ENCODE peak calls at places on chromosomes 1 and 21, in four cellular contexts. E, W, Y and F are unnamed samples.

GRCh38 chr1:26999440-26999987 is 6.0 kb downstream of the TRNP1 start:
- DNase-seq in Y (no peak), E (no peak), W (no peak), F (no peak)

GRCh38 chr1:27332536-27333281 is 9.1 kb upstream of the SYTL1 start:
- DNase-seq in E (no peak), Y (peak), W (no peak), F (peak)

GRCh38 chr21:38424333-38424732 is 73.9 kb downstream of the ERG start:
- DNase-seq in E (no peak), W (no peak), Y (no peak), F (no peak)

GRCh38 chr1:180594723-180595122 is 36.0 kb downstream of the OVAAL start:
- DNase-seq in W (no peak), Y (peak), E (no peak), F (no peak)

GRCh38 chr1:116482490-116482889 is 88.3 kb downstream of the CD58 start:
- DNase-seq in W (no peak), Y (no peak), E (no peak), F (no peak)

GRCh38 chr1:185570962-185571361 is 163.2 kb upstream of the HMCN1 start:
- DNase-seq in W (no peak), Y (no peak), E (no peak), F (no peak)

GRCh38 chr1:33169290-33170055 is 12.4 kb downstream of the TRIM62 start:
- DNase-seq in Y (no peak), E (no peak), W (no peak), F (no peak)

GRCh38 chr1:2955652-2956051 is 65.6 kb upstream of the ACTRT2 start:
- DNase-seq in Y (no peak), W (no peak), E (no peak), F (no peak)

GRCh38 chr1:100343897-100344296 is 8.4 kb upstream of the CDC14A start:
- DNase-seq in Y (no peak), W (no peak), E (no peak), F (no peak)

GRCh38 chr1:74432325-74432724 is 80.1 kb downstream of the LRRC53 start:
- DNase-seq in E (no peak), Y (no peak), W (no peak), F (no peak)

GRCh38 chr1:92949937-92950817 is 11.1 kb downstream of the DIPK1A start:
- DNase-seq in Y (no peak), W (no peak), E (no peak), F (no peak)

GRCh38 chr1:183363967-183364366 is 54.2 kb downstream of the NMNAT2 start:
- DNase-seq in E (no peak), W (peak), Y (no peak), F (no peak)

GRCh38 chr1:41868241-41868953 is 50.3 kb downstream of the HIVEP3 start:
- DNase-seq in E (peak), Y (no peak), W (no peak), F (peak)

GRCh38 chr1:241603626-241604337 is 36.4 kb downstream of the CHML start:
- DNase-seq in Y (no peak), E (no peak), W (no peak), F (no peak)

GRCh38 chr1:981491-981954 is 370 bp downstream of the PERM1 start:
- DNase-seq in E (no peak), W (no peak), Y (no peak), F (no peak)

GRCh38 chr1:62011007-62011406 is 183.6 kb upstream of the L1TD1 start:
- DNase-seq in E (no peak), Y (no peak), W (no peak), F (no peak)

GRCh38 chr1:205515781-205516253 is 11.3 kb downstream of the CDK18 start:
- DNase-seq in Y (peak), W (no peak), E (no peak), F (no peak)

GRCh38 chr1:23916209-23917131 is 3.3 kb upstream of the CNR2 start:
- DNase-seq in Y (peak), E (peak), W (peak), F (peak)

GRCh38 chr1:221022331-221022730 is 143.1 kb downstream of the HLX start:
- DNase-seq in E (no peak), Y (no peak), W (no peak), F (no peak)

GRCh38 chr1:65323246-65323645 is 13.9 kb downstream of the DNAJC6 start:
- DNase-seq in E (no peak), W (no peak), Y (no peak), F (no peak)

GRCh38 chr1:156422602-156423091 is 53.6 kb downstream of the RHBG start:
- DNase-seq in E (no peak), Y (peak), W (no peak), F (no peak)

GRCh38 chr1:6012529-6013318 is 20.5 kb upstream of the NPHP4 start:
- DNase-seq in E (no peak), Y (no peak), W (no peak), F (no peak)

GRCh38 chr1:15343729-15344128 is 66.0 kb upstream of the EFHD2 start:
- DNase-seq in W (no peak), Y (no peak), E (no peak), F (no peak)

GRCh38 chr1:11499825-11500331 is 20.9 kb downstream of the DISP3 start:
- DNase-seq in E (no peak), Y (no peak), W (no peak), F (no peak)

GRCh38 chr1:6459850-6460265 is 6.1 kb downstream of the TNFRSF25 start:
- DNase-seq in W (no peak), Y (peak), E (no peak), F (no peak)

GRCh38 chr1:94020764-94021579 is 100.0 kb downstream of the ABCA4 start:
- DNase-seq in Y (no peak), W (no peak), E (no peak), F (no peak)

GRCh38 chr1:21665711-21666571 is 3.2 kb downstream of the RAP1GAP start:
- DNase-seq in W (no peak), E (no peak), Y (no peak), F (no peak)

GRCh38 chr21:39730418-39731107 is 14.4 kb upstream of the IGSF5 start:
- DNase-seq in Y (no peak), E (no peak), W (no peak), F (no peak)

GRCh38 chr1:41364444-41365319 is 3.4 kb downstream of the FOXO6 start:
- DNase-seq in E (no peak), W (no peak), Y (no peak), F (no peak)

GRCh38 chr1:160080381-160081100 is 797 bp upstream of the KCNJ9 start:
- DNase-seq in W (no peak), Y (no peak), E (no peak), F (no peak)

GRCh38 chr1:25737151-25737550 is 62.8 kb upstream of the SELENON start:
- DNase-seq in Y (no peak), W (no peak), E (no peak), F (no peak)

GRCh38 chr1:27097484-27097917 is 57.4 kb downstream of the SLC9A1 start:
- DNase-seq in E (no peak), W (peak), Y (peak), F (peak)

GRCh38 chr1:21539933-21540332 is 30.7 kb downstream of the ALPL start:
- DNase-seq in E (no peak), W (no peak), Y (peak), F (no peak)

GRCh38 chr21:43872549-43873198 is 7.7 kb downstream of the AGPAT3 start:
- DNase-seq in W (no peak), Y (no peak), E (no peak), F (no peak)

GRCh38 chr1:47804127-47804526 is 193.1 kb downstream of the TRABD2B start:
- DNase-seq in E (no peak), W (no peak), Y (no peak), F (no peak)

GRCh38 chr1:39666772-39667171 is 5.1 kb downstream of the NT5C1A start:
- DNase-seq in W (no peak), Y (no peak), E (peak), F (peak)
- TF ChIP-seq SPI1 in W (no peak), Y (no peak), E (peak), F (peak)

GRCh38 chr1:151062738-151063371 is 2.7 kb downstream of the MLLT11 start:
- DNase-seq in E (no peak), Y (peak), W (no peak), F (no peak)
- TF ChIP-seq SPI1 in E (no peak), Y (no peak), W (no peak), F (no peak)

DNA sequence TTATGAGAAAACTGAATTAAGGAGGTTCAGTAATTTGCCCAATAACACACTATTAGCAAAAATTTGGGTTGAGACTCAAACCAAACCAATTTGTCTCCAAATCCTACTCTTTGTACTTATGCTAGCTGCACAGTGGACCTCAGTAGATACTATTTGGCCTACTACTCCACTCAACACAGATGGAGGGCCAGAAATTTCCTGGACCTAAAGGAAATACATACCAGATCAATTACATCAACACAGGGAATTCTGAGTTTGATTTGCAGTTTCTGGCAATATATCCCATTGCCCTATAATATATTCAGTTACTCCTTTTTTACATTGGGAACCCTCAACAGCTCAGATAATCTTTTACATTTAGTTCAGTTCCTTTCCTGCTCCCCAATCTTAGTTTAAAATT is 317.5 kb upstream of the ESRRG start:
- DNase-seq in Y (no peak), E (no peak), W (no peak), F (no peak)
- TF ChIP-seq SPI1 in Y (no peak), E (no peak), W (no peak), F (no peak)

DNA sequence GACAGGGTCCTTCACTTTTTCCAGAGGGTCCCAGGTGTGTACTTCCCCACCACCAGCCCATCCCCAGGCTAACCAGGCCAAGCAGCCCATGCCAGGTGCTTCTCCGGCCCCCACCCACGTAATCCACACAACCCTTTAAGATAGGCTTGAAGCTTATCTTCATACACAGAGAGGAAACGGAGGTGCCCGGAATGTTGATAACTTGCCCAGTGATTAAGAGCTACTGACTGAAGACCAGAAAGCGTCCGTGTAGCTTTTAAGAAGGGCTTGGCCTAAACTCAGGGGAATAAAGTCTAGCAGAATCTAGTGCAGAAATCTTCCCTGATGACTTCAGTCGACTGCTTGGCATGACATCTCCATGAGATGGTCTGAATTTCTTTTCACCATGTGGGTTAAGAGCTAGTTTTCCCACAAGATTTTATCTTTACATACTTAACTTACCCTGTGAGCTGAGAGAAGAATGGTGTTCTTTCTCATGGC is 138.7 kb downstream of the GALNT2 start:
- DNase-seq in E (no peak), W (no peak), Y (peak), F (no peak)
- TF ChIP-seq SPI1 in E (no peak), W (no peak), Y (peak), F (no peak)

GRCh38 chr21:14603202-14603601 is 57.1 kb upstream of the SAMSN1 start:
- DNase-seq in E (no peak), W (no peak), Y (no peak), F (no peak)
- TF ChIP-seq SPI1 in E (no peak), W (no peak), Y (no peak), F (no peak)

GRCh38 chr1:89276690-89277089 is 4.0 kb upstream of the GBP5 start:
- DNase-seq in E (no peak), Y (no peak), W (no peak), F (no peak)

GRCh38 chr1:89271616-89272015 is 1.0 kb downstream of the GBP5 start:
- DNase-seq in Y (no peak), W (no peak), E (no peak), F (no peak)

GRCh38 chr1:89269277-89269676 is 3.4 kb downstream of the GBP5 start:
- DNase-seq in Y (no peak), E (no peak), W (no peak), F (no peak)

GRCh38 chr1:89274431-89274857 is 1.8 kb upstream of the GBP5 start:
- DNase-seq in Y (no peak), E (no peak), W (no peak), F (no peak)

DNA sequence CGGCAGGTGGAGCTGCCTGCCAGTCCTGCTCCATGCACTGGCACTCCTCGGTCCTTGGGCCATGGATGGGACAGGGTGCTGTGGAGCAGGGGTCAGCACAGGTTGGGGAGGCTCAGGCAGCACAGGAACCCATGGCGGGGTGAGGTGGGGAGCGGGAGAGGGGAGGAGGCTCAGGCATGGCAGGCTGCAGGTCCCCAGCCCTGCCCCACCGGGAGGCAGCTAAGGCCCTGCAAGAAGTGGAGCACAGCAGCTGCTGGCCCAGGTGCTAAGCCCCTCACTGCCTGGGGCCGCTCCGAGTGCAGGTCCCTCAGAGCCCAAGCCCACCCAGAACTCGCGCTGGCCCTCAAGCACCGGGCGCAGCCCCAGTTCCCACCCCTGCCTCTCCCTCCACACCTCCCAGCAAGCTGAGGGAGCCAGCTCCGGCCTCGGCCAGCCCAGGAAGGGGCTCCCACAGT is 691 bp upstream of the GBP5 start:
- DNase-seq in W (no peak), Y (no peak), E (no peak), F (no peak)
- TF ChIP-seq SPI1 in W (no peak), Y (no peak), E (no peak), F (no peak)